ENCODE peak calls at places on chromosome X, in four cellular contexts. U, P, B and V are unnamed samples.

GRCh38 chrX:132489256-132490085 is 633 bp upstream of the MBNL3 start:
- DNase-seq in U (no peak), P (no peak), B (no peak), V (peak)

GRCh38 chrX:133606990-133607389 is 191.7 kb upstream of the GPC4 start:
- DNase-seq in U (no peak), P (no peak), B (no peak), V (no peak)

GRCh38 chrX:22467571-22467970 is 194.9 kb downstream of the CBLL2 start:
- DNase-seq in U (no peak), P (no peak), B (no peak), V (no peak)

GRCh38 chrX:20455001-20455400 is 188.3 kb upstream of the RPS6KA3 start:
- DNase-seq in U (no peak), P (no peak), B (no peak), V (no peak)

GRCh38 chrX:10126044-10126443 is 30.7 kb upstream of the CLCN4 start:
- DNase-seq in U (no peak), P (no peak), B (no peak), V (no peak)

GRCh38 chrX:12494400-12495138 is 296.6 kb upstream of the PRPS2 start:
- DNase-seq in U (no peak), P (no peak), B (no peak), V (no peak)

GRCh38 chrX:68834371-68835103 is 5.7 kb downstream of the EFNB1 start:
- DNase-seq in U (no peak), P (no peak), B (no peak), V (no peak)

GRCh38 chrX:3526084-3526483 is 179.6 kb upstream of the MXRA5 start:
- DNase-seq in U (no peak), P (no peak), B (no peak), V (no peak)

GRCh38 chrX:386239-386767 is 404 bp downstream of the PPP2R3B start:
- DNase-seq in U (no peak), P (no peak), B (no peak), V (no peak)

GRCh38 chrX:98523026-98523425 is 1639.3 kb downstream of the RPA4 start:
- DNase-seq in U (no peak), P (no peak), B (no peak), V (no peak)

GRCh38 chrX:133859860-133860259 is 125.5 kb downstream of the GPC3 start:
- DNase-seq in U (no peak), P (no peak), B (no peak), V (no peak)

GRCh38 chrX:9163153-9163790 is 129.3 kb upstream of the FAM9B start:
- DNase-seq in U (no peak), P (no peak), B (no peak), V (no peak)

GRCh38 chrX:120791013-120791643 is 84.5 kb downstream of the CT47B1 start:
- DNase-seq in U (no peak), P (no peak), B (no peak), V (no peak)

GRCh38 chrX:120793098-120793497 is 82.6 kb downstream of the CT47B1 start:
- DNase-seq in U (no peak), P (no peak), B (no peak), V (no peak)

GRCh38 chrX:120795301-120795700 is 80.4 kb downstream of the CT47B1 start:
- DNase-seq in U (no peak), P (no peak), B (no peak), V (no peak)

GRCh38 chrX:120797201-120797938 is 78.3 kb downstream of the CT47B1 start:
- DNase-seq in U (no peak), P (no peak), B (no peak), V (no peak)

GRCh38 chrX:120794525-120794975 is 81.1 kb downstream of the CT47B1 start:
- DNase-seq in U (no peak), P (no peak), B (no peak), V (no peak)
- TF ChIP-seq NFIC in U (no peak), P (no peak), B (no peak), V (no peak)

DNA sequence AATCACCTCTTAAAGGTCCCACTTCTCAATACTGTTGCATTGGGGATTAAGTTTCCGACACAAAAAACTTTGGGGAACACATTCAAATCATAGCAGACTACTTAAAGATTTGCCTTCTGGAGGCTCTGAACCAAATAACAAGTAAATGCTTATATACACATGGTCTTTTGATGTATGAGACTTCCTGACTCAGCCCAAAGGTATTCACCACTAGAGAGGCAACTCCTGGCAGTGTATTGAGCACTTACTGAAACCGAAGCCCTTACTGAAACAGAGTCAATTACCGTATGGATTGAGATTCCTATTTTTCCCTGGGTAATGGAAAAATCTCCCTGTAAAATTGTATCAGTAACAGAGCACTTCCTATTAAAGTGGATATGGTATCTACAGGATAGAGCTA is 45.4 kb downstream of the ZCCHC13 start:
- DNase-seq in U (no peak), P (peak), B (no peak), V (no peak)
- TF ChIP-seq NFIC in U (no peak), P (no peak), B (no peak), V (no peak)

DNA sequence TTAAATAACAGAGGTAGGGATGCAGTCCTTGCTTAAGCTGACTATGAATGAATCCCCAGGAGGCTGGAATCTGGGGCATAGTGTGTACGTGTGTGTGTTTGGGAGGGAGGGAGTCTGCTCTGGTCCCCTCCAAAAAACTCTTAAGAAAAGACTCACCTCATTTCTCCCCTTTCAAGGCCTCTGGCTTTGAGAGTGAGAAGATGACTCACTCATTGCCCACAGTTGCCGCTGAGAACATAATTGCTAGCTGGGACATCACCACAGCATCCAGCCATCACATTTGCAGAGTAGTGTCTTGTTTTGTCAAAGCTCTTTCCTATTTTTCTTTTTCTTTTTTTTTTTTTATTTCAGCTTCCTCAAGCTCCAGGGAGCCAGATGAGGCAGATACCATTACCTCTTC is 61.7 kb upstream of the LAS1L start:
- DNase-seq in U (peak), P (no peak), B (peak), V (no peak)
- TF ChIP-seq NFIC in U (peak), P (no peak), B (no peak), V (no peak)

GRCh38 chrX:119156241-119156640 is 28.6 kb upstream of the KIAA1210 start:
- DNase-seq in U (no peak), P (no peak), B (no peak), V (no peak)

GRCh38 chrX:119150163-119151135 is 22.8 kb upstream of the KIAA1210 start:
- DNase-seq in U (no peak), P (no peak), B (no peak), V (no peak)

DNA sequence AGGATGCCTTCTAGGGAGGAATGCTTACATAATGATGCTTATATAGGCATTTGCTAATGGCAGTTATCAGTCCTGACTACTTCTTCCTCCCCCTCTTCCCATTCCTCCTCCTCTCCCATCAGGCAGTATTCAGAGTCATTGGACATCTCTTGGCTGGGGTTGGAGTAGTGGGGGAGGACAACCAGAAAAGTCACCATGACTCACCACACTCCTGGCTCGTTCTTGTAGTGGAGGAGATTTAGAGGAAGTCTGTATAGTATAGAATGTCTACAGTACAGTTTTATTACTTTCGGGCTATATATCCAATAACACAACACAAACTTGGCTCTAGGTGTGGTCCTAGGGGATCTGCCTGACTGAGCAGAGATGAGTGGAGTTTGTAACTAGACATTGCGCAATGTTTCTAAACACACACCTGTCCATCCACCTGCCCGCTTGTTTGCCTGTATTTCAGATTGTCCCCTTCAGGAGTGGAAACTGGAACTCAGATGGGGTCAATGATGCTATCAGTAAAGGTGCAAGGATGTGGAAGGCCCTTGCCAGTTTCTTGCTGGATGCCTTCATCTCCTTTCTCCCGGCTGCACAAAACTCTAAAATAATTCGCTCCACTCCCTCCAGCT is 27.9 kb upstream of the KIAA1210 start:
- DNase-seq in U (no peak), P (no peak), B (peak), V (no peak)
- TF ChIP-seq NFIC in U (no peak), P (no peak), B (no peak), V (no peak)

DNA sequence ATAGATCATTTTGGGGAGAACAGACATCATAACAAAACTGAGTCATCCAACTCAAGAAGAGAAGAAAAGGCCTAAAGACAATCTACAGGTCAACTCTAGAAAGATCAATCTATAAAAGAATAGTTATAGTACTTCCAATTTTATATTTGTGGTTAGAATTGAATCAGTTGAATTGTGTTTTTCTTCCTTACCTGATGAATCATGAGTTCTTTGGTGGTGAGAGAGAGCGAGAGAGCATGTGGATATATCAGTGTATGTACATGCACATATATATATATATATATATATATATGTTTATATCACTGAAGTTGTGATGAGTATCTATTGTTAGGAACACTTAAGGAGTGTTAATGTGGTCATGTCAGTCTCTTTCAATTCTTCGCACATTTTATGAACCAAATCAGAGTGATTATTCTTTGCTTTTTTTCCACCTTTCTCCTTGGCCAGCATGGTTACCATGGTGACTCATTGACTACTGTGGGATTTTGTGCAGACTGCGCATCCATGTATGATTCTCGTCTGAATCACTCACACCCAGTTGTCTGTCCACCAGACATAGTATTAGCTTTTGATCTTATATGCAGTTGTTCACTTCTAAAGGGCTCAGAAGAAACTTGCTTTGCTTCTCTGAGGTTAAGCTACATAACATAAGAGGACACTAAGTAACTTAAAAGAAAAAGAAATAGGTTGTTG is 90.4 kb upstream of the RAB40AL start:
- DNase-seq in U (no peak), P (no peak), B (no peak), V (no peak)
- TF ChIP-seq NFIC in U (no peak), P (no peak), B (no peak), V (no peak)